ENCODE peak calls at places on chromosomes 5 and 9, in eight cellular contexts. One of them, this sample, is unnamed. For H3K36me3, the result is how much of the 10 kb centered on the place peaks cover.

GRCh38 chr9:121226186-121226585 is 24.5 kb upstream of the RAB14 start:
- DNase-seq in SK-N-SH: no peak
- DNase-seq in GM06990: no peak
- DNase-seq in brain microvascular endothelial cell: peak
- DNase-seq in endodermal cell: no peak
- DNase-seq in CD8-positive, alpha-beta T cell: no peak
- DNase-seq in keratinocyte: no peak
- DNase-seq in K562: no peak
- DNase-seq in this sample: peak

GRCh38 chr5:93403529-93403928 is 177.5 kb downstream of the NR2F1-AS1 start:
- DNase-seq in K562: no peak
- DNase-seq in keratinocyte: no peak
- DNase-seq in endodermal cell: no peak
- DNase-seq in SK-N-SH: no peak
- DNase-seq in GM06990: no peak
- DNase-seq in brain microvascular endothelial cell: no peak
- DNase-seq in CD8-positive, alpha-beta T cell: no peak
- DNase-seq in this sample: no peak

GRCh38 chr5:159207616-159208507 is 1.5 kb downstream of the RNF145 start:
- DNase-seq in K562: peak
- DNase-seq in SK-N-SH: peak
- DNase-seq in keratinocyte: peak
- DNase-seq in endodermal cell: peak
- DNase-seq in CD8-positive, alpha-beta T cell: peak
- DNase-seq in brain microvascular endothelial cell: peak
- DNase-seq in GM06990: peak
- DNase-seq in this sample: peak

GRCh38 chr9:33159760-33160127 is 7.4 kb downstream of the B4GALT1 start:
- DNase-seq in keratinocyte: no peak
- DNase-seq in brain microvascular endothelial cell: peak
- DNase-seq in SK-N-SH: peak
- DNase-seq in CD8-positive, alpha-beta T cell: peak
- DNase-seq in K562: no peak
- DNase-seq in GM06990: peak
- DNase-seq in endodermal cell: no peak
- DNase-seq in this sample: peak

GRCh38 chr5:69350664-69351063 is 18.1 kb upstream of the CCDC125 start:
- DNase-seq in keratinocyte: no peak
- DNase-seq in GM06990: no peak
- DNase-seq in brain microvascular endothelial cell: no peak
- DNase-seq in K562: no peak
- DNase-seq in endodermal cell: no peak
- DNase-seq in CD8-positive, alpha-beta T cell: no peak
- DNase-seq in SK-N-SH: no peak
- DNase-seq in this sample: no peak

GRCh38 chr5:102922839-102923477 is 167.9 kb downstream of the PAM start:
- DNase-seq in endodermal cell: no peak
- DNase-seq in SK-N-SH: peak
- DNase-seq in GM06990: no peak
- DNase-seq in brain microvascular endothelial cell: no peak
- DNase-seq in K562: no peak
- DNase-seq in CD8-positive, alpha-beta T cell: no peak
- DNase-seq in keratinocyte: no peak
- DNase-seq in this sample: no peak

GRCh38 chr5:43040287-43041098 is at the start of gene ANXA2R:
- DNase-seq in endodermal cell: peak
- DNase-seq in keratinocyte: peak
- DNase-seq in K562: peak
- DNase-seq in CD8-positive, alpha-beta T cell: peak
- DNase-seq in GM06990: peak
- DNase-seq in SK-N-SH: peak
- DNase-seq in brain microvascular endothelial cell: peak
- DNase-seq in this sample: peak

GRCh38 chr5:160539431-160539830 is 117.8 kb downstream of the PTTG1 start:
- DNase-seq in endodermal cell: peak
- DNase-seq in CD8-positive, alpha-beta T cell: no peak
- DNase-seq in SK-N-SH: no peak
- DNase-seq in brain microvascular endothelial cell: no peak
- DNase-seq in GM06990: no peak
- DNase-seq in K562: no peak
- DNase-seq in keratinocyte: no peak
- DNase-seq in this sample: peak

GRCh38 chr5:44225231-44226160 is 163.7 kb downstream of the FGF10 start:
- DNase-seq in CD8-positive, alpha-beta T cell: no peak
- DNase-seq in endodermal cell: no peak
- DNase-seq in GM06990: no peak
- DNase-seq in keratinocyte: no peak
- DNase-seq in K562: no peak
- DNase-seq in SK-N-SH: no peak
- DNase-seq in brain microvascular endothelial cell: no peak
- DNase-seq in this sample: no peak

GRCh38 chr5:109844695-109845094 is 155.0 kb downstream of the MAN2A1 start:
- DNase-seq in GM06990: no peak
- DNase-seq in SK-N-SH: no peak
- DNase-seq in endodermal cell: no peak
- DNase-seq in brain microvascular endothelial cell: peak
- DNase-seq in keratinocyte: no peak
- DNase-seq in CD8-positive, alpha-beta T cell: no peak
- DNase-seq in K562: no peak
- DNase-seq in this sample: peak

GRCh38 chr5:168123853-168124528 is 167.5 kb upstream of the WWC1 start:
- DNase-seq in GM06990: peak
- DNase-seq in SK-N-SH: no peak
- DNase-seq in CD8-positive, alpha-beta T cell: no peak
- DNase-seq in keratinocyte: no peak
- DNase-seq in endodermal cell: no peak
- DNase-seq in K562: no peak
- DNase-seq in brain microvascular endothelial cell: no peak
- DNase-seq in this sample: peak

GRCh38 chr5:3361811-3362605 is 233.6 kb upstream of the IRX1 start:
- DNase-seq in endodermal cell: peak
- DNase-seq in K562: no peak
- DNase-seq in CD8-positive, alpha-beta T cell: no peak
- DNase-seq in GM06990: no peak
- DNase-seq in brain microvascular endothelial cell: no peak
- DNase-seq in keratinocyte: no peak
- DNase-seq in SK-N-SH: no peak
- DNase-seq in this sample: no peak

GRCh38 chr5:35990941-35991592 is at the start of gene UGT3A1:
- DNase-seq in GM06990: no peak
- DNase-seq in brain microvascular endothelial cell: no peak
- DNase-seq in keratinocyte: no peak
- DNase-seq in CD8-positive, alpha-beta T cell: no peak
- DNase-seq in SK-N-SH: no peak
- DNase-seq in endodermal cell: peak
- DNase-seq in K562: no peak
- DNase-seq in this sample: no peak

GRCh38 chr9:121581775-121582600 is 69.4 kb upstream of the DAB2IP start:
- DNase-seq in SK-N-SH: no peak
- DNase-seq in keratinocyte: no peak
- DNase-seq in endodermal cell: no peak
- DNase-seq in K562: no peak
- DNase-seq in CD8-positive, alpha-beta T cell: no peak
- DNase-seq in brain microvascular endothelial cell: no peak
- DNase-seq in GM06990: no peak
- DNase-seq in this sample: no peak

DNA sequence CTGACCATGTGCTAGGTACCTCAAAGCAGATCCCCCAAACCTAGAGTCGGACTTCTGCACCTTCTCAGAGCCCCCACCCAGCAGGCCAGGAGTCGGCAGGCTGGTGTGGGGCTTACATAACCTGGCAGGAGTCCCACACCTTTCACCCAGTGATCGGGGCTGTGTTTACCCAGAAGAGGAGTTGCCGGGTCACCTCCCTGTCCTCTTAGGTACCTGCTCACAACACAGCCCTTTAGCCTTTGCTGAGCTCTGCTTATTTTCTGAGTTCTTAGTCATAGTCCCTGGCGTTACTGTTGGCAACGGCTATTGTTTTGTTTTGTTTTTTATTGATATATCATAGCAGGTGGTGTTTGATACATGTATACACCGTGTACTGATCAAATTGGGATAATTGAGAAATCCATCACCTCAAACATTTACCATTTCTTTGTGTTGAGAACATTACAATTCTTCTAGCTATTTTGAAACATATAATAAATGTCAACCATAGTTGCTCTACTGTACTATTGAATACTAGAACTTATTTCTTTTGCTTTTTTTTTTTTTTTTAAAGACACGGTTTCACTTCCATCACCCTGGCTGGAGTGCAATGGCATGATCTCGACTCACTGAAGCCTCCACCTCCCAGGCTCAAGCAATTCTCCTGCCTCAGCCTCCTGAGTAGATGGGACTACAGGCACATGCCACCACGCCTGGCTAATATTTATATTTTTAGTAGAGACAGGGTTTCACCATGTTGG is 10.4 kb upstream of the EEIG1 start:
- DNase-seq in K562: no peak
- DNase-seq in SK-N-SH: no peak
- DNase-seq in CD8-positive, alpha-beta T cell: no peak
- DNase-seq in keratinocyte: no peak
- DNase-seq in brain microvascular endothelial cell: no peak
- DNase-seq in endodermal cell: peak
- DNase-seq in GM06990: no peak
- DNase-seq in this sample: peak
- H3K4me3 ChIP-seq in K562: no peak
- H3K4me3 ChIP-seq in SK-N-SH: no peak
- H3K4me3 ChIP-seq in CD8-positive, alpha-beta T cell: no peak
- H3K4me3 ChIP-seq in keratinocyte: no peak
- H3K4me3 ChIP-seq in brain microvascular endothelial cell: no peak
- H3K4me3 ChIP-seq in endodermal cell: no peak
- H3K4me3 ChIP-seq in GM06990: no peak
- H3K4me3 ChIP-seq in this sample: no peak

DNA sequence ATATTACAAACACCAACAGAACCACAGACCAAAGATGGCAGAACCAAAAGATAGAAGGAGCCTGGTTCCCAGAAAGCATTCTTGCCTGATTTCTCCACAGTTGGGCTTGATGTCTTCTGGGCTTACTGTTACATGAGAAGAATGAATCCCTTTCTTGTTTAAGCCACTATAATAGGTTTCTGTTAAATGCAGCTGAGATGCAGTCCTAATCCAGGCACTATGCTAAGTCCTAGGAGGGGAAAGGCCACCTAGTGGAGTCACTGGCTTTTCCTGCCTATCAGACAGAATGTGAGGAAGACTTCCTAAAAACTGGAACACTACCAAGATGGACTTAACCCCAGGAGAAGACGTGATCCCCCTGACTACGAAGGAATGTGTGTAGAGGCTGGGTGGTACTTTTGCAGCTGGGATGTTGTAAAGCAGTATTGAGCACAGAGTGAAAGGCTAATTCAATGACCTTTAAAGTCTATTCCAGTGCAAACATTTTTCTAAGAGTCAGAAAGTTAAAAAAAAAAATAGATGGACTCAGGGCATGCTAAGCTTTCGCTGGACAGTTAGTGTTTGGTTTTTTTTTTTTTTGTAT is 34.3 kb upstream of the FSD1L start:
- DNase-seq in K562: no peak
- DNase-seq in GM06990: no peak
- DNase-seq in endodermal cell: peak
- DNase-seq in keratinocyte: no peak
- DNase-seq in SK-N-SH: peak
- DNase-seq in brain microvascular endothelial cell: peak
- DNase-seq in CD8-positive, alpha-beta T cell: no peak
- DNase-seq in this sample: peak
- TF ChIP-seq CTCF in K562: peak
- TF ChIP-seq CTCF in GM06990: peak
- TF ChIP-seq CTCF in endodermal cell: peak
- TF ChIP-seq CTCF in keratinocyte: no peak
- TF ChIP-seq CTCF in SK-N-SH: peak
- TF ChIP-seq CTCF in brain microvascular endothelial cell: peak
- TF ChIP-seq CTCF in CD8-positive, alpha-beta T cell: no peak
- TF ChIP-seq CTCF in this sample: peak

GRCh38 chr5:14321936-14322335 is 178.8 kb downstream of the TRIO start:
- DNase-seq in SK-N-SH: no peak
- DNase-seq in endodermal cell: no peak
- DNase-seq in GM06990: no peak
- DNase-seq in keratinocyte: no peak
- DNase-seq in brain microvascular endothelial cell: no peak
- DNase-seq in K562: no peak
- DNase-seq in CD8-positive, alpha-beta T cell: no peak
- DNase-seq in this sample: no peak

GRCh38 chr5:14322437-14323187 is 179.5 kb downstream of the TRIO start:
- DNase-seq in brain microvascular endothelial cell: no peak
- DNase-seq in SK-N-SH: no peak
- DNase-seq in keratinocyte: no peak
- DNase-seq in CD8-positive, alpha-beta T cell: no peak
- DNase-seq in endodermal cell: no peak
- DNase-seq in GM06990: no peak
- DNase-seq in K562: no peak
- DNase-seq in this sample: peak

GRCh38 chr5:14316471-14316870 is 173.3 kb downstream of the TRIO start:
- DNase-seq in K562: no peak
- DNase-seq in endodermal cell: no peak
- DNase-seq in keratinocyte: no peak
- DNase-seq in CD8-positive, alpha-beta T cell: no peak
- DNase-seq in brain microvascular endothelial cell: no peak
- DNase-seq in SK-N-SH: no peak
- DNase-seq in GM06990: no peak
- DNase-seq in this sample: no peak

GRCh38 chr5:14323466-14323865 is 180.3 kb downstream of the TRIO start:
- DNase-seq in keratinocyte: no peak
- DNase-seq in CD8-positive, alpha-beta T cell: no peak
- DNase-seq in SK-N-SH: no peak
- DNase-seq in K562: no peak
- DNase-seq in endodermal cell: no peak
- DNase-seq in brain microvascular endothelial cell: no peak
- DNase-seq in GM06990: no peak
- DNase-seq in this sample: no peak

GRCh38 chr5:14319102-14319501 is 176.0 kb downstream of the TRIO start:
- DNase-seq in CD8-positive, alpha-beta T cell: no peak
- DNase-seq in GM06990: no peak
- DNase-seq in K562: no peak
- DNase-seq in endodermal cell: no peak
- DNase-seq in brain microvascular endothelial cell: no peak
- DNase-seq in keratinocyte: no peak
- DNase-seq in SK-N-SH: no peak
- DNase-seq in this sample: peak
- H3K36me3 ChIP-seq in CD8-positive, alpha-beta T cell: under half
- H3K36me3 ChIP-seq in GM06990: under half
- H3K36me3 ChIP-seq in K562: under half
- H3K36me3 ChIP-seq in endodermal cell: under half
- H3K36me3 ChIP-seq in brain microvascular endothelial cell: half or more
- H3K36me3 ChIP-seq in keratinocyte: under half
- H3K36me3 ChIP-seq in SK-N-SH: under half
- H3K36me3 ChIP-seq in this sample: under half

GRCh38 chr9:37033141-37033540 is 927 bp downstream of the PAX5 start:
- DNase-seq in keratinocyte: no peak
- DNase-seq in CD8-positive, alpha-beta T cell: no peak
- DNase-seq in brain microvascular endothelial cell: no peak
- DNase-seq in K562: no peak
- DNase-seq in SK-N-SH: no peak
- DNase-seq in GM06990: no peak
- DNase-seq in endodermal cell: no peak
- DNase-seq in this sample: no peak
- H3K4me3 ChIP-seq in keratinocyte: no peak
- H3K4me3 ChIP-seq in CD8-positive, alpha-beta T cell: no peak
- H3K4me3 ChIP-seq in brain microvascular endothelial cell: no peak
- H3K4me3 ChIP-seq in K562: no peak
- H3K4me3 ChIP-seq in SK-N-SH: no peak
- H3K4me3 ChIP-seq in GM06990: peak
- H3K4me3 ChIP-seq in endodermal cell: no peak
- H3K4me3 ChIP-seq in this sample: no peak

GRCh38 chr5:76403713-76403962 is 553 bp downstream of the IQGAP2 start:
- DNase-seq in K562: no peak
- DNase-seq in GM06990: peak
- DNase-seq in brain microvascular endothelial cell: no peak
- DNase-seq in keratinocyte: no peak
- DNase-seq in SK-N-SH: peak
- DNase-seq in CD8-positive, alpha-beta T cell: no peak
- DNase-seq in endodermal cell: no peak
- DNase-seq in this sample: no peak
- TF ChIP-seq CTCF in K562: peak
- TF ChIP-seq CTCF in GM06990: peak
- TF ChIP-seq CTCF in brain microvascular endothelial cell: peak
- TF ChIP-seq CTCF in keratinocyte: no peak
- TF ChIP-seq CTCF in SK-N-SH: no peak
- TF ChIP-seq CTCF in CD8-positive, alpha-beta T cell: no peak
- TF ChIP-seq CTCF in endodermal cell: peak
- TF ChIP-seq CTCF in this sample: no peak

This sample was measured in bronchial epithelial cell.